ENCODE peak calls at places on chromosomes 13 and 19, in eight cellular contexts. F is glutamatergic neuron; L is HT1080; Z is cardiac fibroblast; C is ELF-1; W is thoracic aorta; U is central memory CD4-positive, alpha-beta T cell; Q is CD8-positive, alpha-beta memory T cell. J is an unnamed sample.

GRCh38 chr13:30158774-30159445 is 148.4 kb downstream of the KATNAL1 start:
- DNase-seq in W (no peak), Z (peak), L (peak), C (no peak), U (peak), Q (peak), F (no peak), J (peak)

GRCh38 chr19:18292810-18293641 is 11.6 kb upstream of the JUND start:
- DNase-seq in C (peak), L (no peak), Z (peak), U (no peak), F (peak), Q (peak), W (peak), J (no peak)

GRCh38 chr19:16330811-16331690 is 6.4 kb downstream of the KLF2 start:
- DNase-seq in Z (peak), W (no peak), Q (peak), U (peak), L (peak), F (no peak), C (no peak), J (no peak)

GRCh38 chr13:101415358-101416174 is 742 bp downstream of the NALCN start:
- DNase-seq in W (no peak), Q (no peak), F (peak), Z (no peak), L (no peak), U (no peak), C (no peak), J (no peak)

GRCh38 chr19:39479916-39480315 is 722 bp upstream of the TIMM50 start:
- DNase-seq in F (no peak), C (no peak), W (no peak), L (no peak), Q (no peak), U (no peak), Z (no peak), J (no peak)

GRCh38 chr13:36685912-36686311 is 12.1 kb downstream of the SERTM1 start:
- DNase-seq in F (no peak), L (peak), Z (peak), W (no peak), C (no peak), U (no peak), Q (no peak), J (no peak)

GRCh38 chr19:48391100-48392005 is at the start of gene KDELR1:
- DNase-seq in F (peak), L (peak), Q (peak), Z (peak), W (no peak), C (peak), U (peak), J (peak)

GRCh38 chr19:37920591-37921450 is 13.8 kb downstream of the SIPA1L3 start:
- DNase-seq in Q (no peak), F (no peak), Z (no peak), W (no peak), L (no peak), C (no peak), U (no peak), J (no peak)

GRCh38 chr13:67515895-67516294 is 285.8 kb upstream of the PCDH9 start:
- DNase-seq in Z (peak), F (no peak), L (peak), Q (no peak), W (no peak), U (no peak), C (no peak), J (no peak)

GRCh38 chr19:39428309-39429112 is 7.2 kb downstream of the RPS16 start:
- DNase-seq in U (no peak), Q (no peak), F (peak), L (no peak), C (peak), Z (peak), W (no peak), J (no peak)

GRCh38 chr13:112814905-112815585 is 125.2 kb downstream of the ATP11A start:
- DNase-seq in W (no peak), U (no peak), Z (peak), L (peak), C (no peak), F (no peak), Q (no peak), J (no peak)

GRCh38 chr13:39692650-39693438 is 37.4 kb downstream of the COG6 start:
- DNase-seq in W (no peak), C (no peak), F (no peak), Z (no peak), L (no peak), Q (no peak), U (no peak), J (no peak)

GRCh38 chr19:16637535-16637934 is 9.5 kb upstream of the MED26 start:
- DNase-seq in F (no peak), U (no peak), W (no peak), C (peak), L (no peak), Q (no peak), Z (peak), J (no peak)